ENCODE peak calls at places on chromosomes 7 and 10, in ten cellular contexts. R is fibroblast of mammary gland, X is uterus, C is GM20000, B is colonic mucosa, J is foreskin fibroblast, L is gastrocnemius medialis, I is esophagus squamous epithelium, Z is A549, F is transverse colon. W is an unnamed sample.

GRCh38 chr7:2045559-2046405 is 187.0 kb downstream of the MAD1L1 start:
- DNase-seq in C (no peak), R (no peak), J (no peak), F (no peak), I (no peak), B (no peak), X (no peak), Z (no peak), L (no peak), W (peak)

GRCh38 chr10:65861249-65861648 is 1064.6 kb upstream of the LRRTM3 start:
- DNase-seq in X (no peak), L (no peak), I (no peak), C (peak), F (no peak), J (no peak), Z (peak), B (no peak), R (no peak), W (no peak)

GRCh38 chr10:97648557-97649404 is 8.3 kb downstream of the PI4K2A start:
- DNase-seq in B (peak), C (peak), I (no peak), Z (peak), R (peak), F (no peak), X (no peak), J (peak), L (peak), W (no peak)

GRCh38 chr10:90087197-90088007 is 386.0 kb downstream of the KIF20B start:
- DNase-seq in Z (peak), F (no peak), J (peak), I (no peak), X (no peak), R (peak), C (peak), L (no peak), B (no peak), W (no peak)

GRCh38 chr7:116384936-116385635 is 114.5 kb upstream of the CAV2 start:
- DNase-seq in Z (no peak), F (no peak), X (no peak), C (no peak), I (no peak), L (no peak), J (peak), B (no peak), R (peak), W (no peak)

GRCh38 chr10:79023489-79024162 is 45.1 kb upstream of the ZMIZ1 start:
- DNase-seq in L (peak), X (no peak), R (peak), B (no peak), I (no peak), J (peak), Z (no peak), C (no peak), F (no peak), W (no peak)

GRCh38 chr7:43430412-43430811 is 152.5 kb upstream of the STK17A start:
- DNase-seq in F (no peak), L (no peak), C (no peak), I (no peak), B (no peak), R (peak), J (peak), X (no peak), Z (no peak), W (no peak)

GRCh38 chr10:33927347-33927746 is 592.9 kb upstream of the NRP1 start:
- DNase-seq in I (no peak), C (no peak), R (peak), B (no peak), J (no peak), Z (no peak), L (no peak), X (no peak), F (no peak), W (no peak)

GRCh38 chr7:151447312-151447711 is 7.4 kb upstream of the CRYGN start:
- DNase-seq in L (peak), X (peak), I (no peak), R (no peak), B (no peak), F (no peak), J (no peak), C (no peak), Z (no peak), W (no peak)

GRCh38 chr10:89505606-89506005 is 29.8 kb downstream of the SLC16A12 start:
- DNase-seq in F (no peak), Z (no peak), B (no peak), R (no peak), J (no peak), C (no peak), I (no peak), X (no peak), L (no peak), W (no peak)

GRCh38 chr7:25781704-25782103 is 370.3 kb upstream of the NFE2L3 start:
- DNase-seq in J (no peak), L (no peak), R (no peak), F (no peak), C (no peak), X (no peak), Z (no peak), I (no peak), B (no peak), W (no peak)

GRCh38 chr7:128188396-128189230 is 52.5 kb upstream of the LEP start:
- DNase-seq in X (no peak), B (no peak), C (no peak), Z (no peak), J (no peak), F (no peak), L (no peak), R (no peak), I (no peak), W (no peak)

GRCh38 chr7:135713836-135714470 is 14.0 kb downstream of the SLC13A4 start:
- DNase-seq in R (peak), Z (no peak), B (no peak), I (no peak), J (peak), L (no peak), F (no peak), X (no peak), C (no peak), W (no peak)

GRCh38 chr7:90595801-90596683 is at the start of gene CDK14:
- DNase-seq in R (peak), X (peak), I (no peak), L (peak), C (peak), J (peak), Z (peak), F (peak), B (peak), W (peak)

GRCh38 chr10:120632047-120632446 is 175.0 kb downstream of the PLPP4 start:
- DNase-seq in I (no peak), C (no peak), R (no peak), Z (no peak), L (no peak), F (no peak), B (no peak), X (no peak), J (no peak), W (no peak)

GRCh38 chr10:120630266-120630665 is 173.2 kb downstream of the PLPP4 start:
- DNase-seq in F (no peak), X (no peak), Z (no peak), B (no peak), C (no peak), J (no peak), L (no peak), R (no peak), I (no peak), W (no peak)

GRCh38 chr10:120632936-120633335 is 175.9 kb downstream of the PLPP4 start:
- DNase-seq in X (no peak), R (no peak), C (no peak), L (no peak), F (no peak), B (no peak), J (no peak), Z (no peak), I (no peak), W (no peak)

GRCh38 chr10:120634629-120635028 is 177.6 kb downstream of the PLPP4 start:
- DNase-seq in L (no peak), X (no peak), R (no peak), F (no peak), I (no peak), C (no peak), J (no peak), Z (peak), B (no peak), W (no peak)
- TF ChIP-seq CTCF in L (no peak), X (no peak), R (no peak), F (no peak), I (no peak), C (peak), J (no peak), Z (no peak), B (no peak), W (no peak)

DNA sequence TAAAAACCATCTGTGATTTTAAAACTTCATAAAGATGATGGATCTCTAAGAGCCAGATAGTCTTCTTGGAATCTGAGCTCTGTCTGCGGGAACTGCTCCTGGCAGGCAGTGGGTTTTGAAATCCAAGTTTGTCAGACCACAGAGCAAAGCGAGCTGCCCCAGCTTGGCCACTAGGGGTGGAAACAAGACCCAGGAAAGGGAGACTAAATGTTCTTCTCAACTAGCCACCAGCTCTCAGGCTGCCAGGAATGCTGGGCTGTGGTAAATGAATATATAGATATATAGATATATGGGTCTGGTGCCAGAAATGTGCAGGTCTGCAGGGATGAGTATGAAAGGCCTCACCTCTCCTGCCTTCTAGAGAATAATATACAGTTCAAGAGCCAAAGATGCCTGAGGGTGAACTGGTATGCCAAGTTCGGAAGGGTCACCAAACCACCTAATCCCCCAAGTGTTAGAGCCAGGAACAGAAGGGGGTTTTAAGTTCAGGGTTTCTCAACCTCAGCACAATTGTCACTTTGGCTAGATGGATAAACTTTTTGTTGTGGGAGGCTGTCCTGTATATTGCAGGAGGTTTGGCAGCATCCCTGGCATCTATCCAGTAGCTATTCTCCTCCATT is 208.7 kb downstream of the KCNMA1 start:
- DNase-seq in J (peak), R (peak), L (peak), C (no peak), Z (peak), B (peak), F (peak), X (peak), I (no peak), W (peak)
- TF ChIP-seq CTCF in J (peak), R (peak), L (peak), C (peak), Z (peak), B (peak), F (peak), X (peak), I (no peak), W (peak)

DNA sequence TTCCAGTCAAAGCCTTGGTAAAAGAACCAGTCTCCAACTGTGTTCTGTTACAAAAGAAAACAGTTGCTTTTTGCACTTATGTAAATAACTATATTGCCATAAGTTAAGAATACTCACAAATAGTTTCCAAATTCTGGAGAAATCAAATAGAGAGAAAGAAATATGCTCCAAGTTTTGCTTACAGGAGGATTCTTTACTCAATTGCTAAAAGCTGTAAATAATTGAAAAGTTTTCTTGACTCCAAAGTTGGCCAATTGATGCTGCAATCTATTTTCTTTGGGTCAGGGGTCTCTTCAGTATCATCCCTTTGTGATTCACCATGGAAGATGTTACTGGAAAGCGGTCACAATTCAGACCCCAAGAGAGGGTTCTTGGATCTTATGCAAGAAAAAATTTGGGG is 36.0 kb downstream of the NEURL1 start:
- DNase-seq in C (no peak), I (no peak), Z (no peak), X (no peak), J (no peak), B (no peak), F (no peak), R (no peak), L (no peak), W (no peak)
- TF ChIP-seq CTCF in C (no peak), I (no peak), Z (no peak), X (no peak), J (no peak), B (no peak), F (no peak), R (no peak), L (no peak), W (no peak)

DNA sequence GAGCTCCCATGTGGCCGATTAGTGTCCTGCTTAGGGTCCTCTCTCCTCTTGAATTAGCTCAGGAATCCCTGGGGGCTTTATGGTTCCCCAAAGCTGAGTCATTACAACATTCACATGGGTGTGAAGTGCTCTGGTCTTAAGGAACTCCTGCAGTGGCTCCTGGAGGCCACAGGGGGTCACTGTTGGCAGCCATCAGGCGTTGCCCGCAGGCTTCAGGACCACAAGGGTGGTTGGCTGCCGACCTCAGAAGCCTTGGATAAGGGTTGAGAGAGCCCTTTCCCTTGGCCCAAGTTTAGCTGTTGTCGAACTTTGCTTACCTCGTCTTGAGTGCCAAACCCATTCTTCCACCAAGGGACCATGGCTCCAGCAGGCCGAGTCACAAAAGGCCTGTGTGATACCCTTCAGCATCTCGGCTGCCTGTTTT is 61.7 kb downstream of the SH2D4B start:
- DNase-seq in C (peak), J (peak), R (peak), B (peak), F (peak), Z (peak), X (no peak), L (no peak), I (no peak), W (peak)
- TF ChIP-seq CTCF in C (peak), J (peak), R (peak), B (peak), F (peak), Z (peak), X (peak), L (peak), I (no peak), W (peak)

DNA sequence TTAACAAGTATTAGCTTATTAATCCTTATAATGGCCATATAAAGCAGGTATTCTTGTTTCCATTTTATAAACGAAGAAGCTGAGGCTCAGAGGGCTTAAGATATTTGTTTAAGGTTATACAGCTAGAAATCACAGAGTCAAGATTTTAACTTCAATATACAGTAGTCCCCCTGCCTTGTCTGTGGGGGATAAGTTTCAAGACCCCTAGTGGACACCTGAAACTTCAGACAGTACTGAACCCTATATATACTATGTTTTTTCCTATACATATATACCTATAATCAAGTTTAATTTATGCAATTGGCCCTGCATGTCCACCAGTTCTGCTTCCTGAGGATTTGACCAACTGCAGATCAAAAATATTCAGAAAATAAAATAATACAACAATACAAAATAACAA is 44.4 kb upstream of the STRIP2 start:
- DNase-seq in I (no peak), R (no peak), C (no peak), Z (no peak), J (no peak), X (no peak), B (no peak), F (no peak), L (no peak), W (no peak)
- TF ChIP-seq CTCF in I (no peak), R (no peak), C (no peak), Z (no peak), J (no peak), X (no peak), B (no peak), F (no peak), L (no peak), W (no peak)

GRCh38 chr7:12385364-12385786 is 18.3 kb downstream of the VWDE start:
- DNase-seq in Z (no peak), F (no peak), J (no peak), I (no peak), X (no peak), R (no peak), C (no peak), L (no peak), B (no peak), W (no peak)

GRCh38 chr7:12386237-12386839 is 17.3 kb downstream of the VWDE start:
- DNase-seq in J (no peak), F (no peak), Z (no peak), L (no peak), R (no peak), I (no peak), X (no peak), B (no peak), C (no peak), W (no peak)

GRCh38 chr7:12391922-12392615 is 11.6 kb downstream of the VWDE start:
- DNase-seq in Z (no peak), B (no peak), F (no peak), I (no peak), C (no peak), X (no peak), J (no peak), R (no peak), L (no peak), W (no peak)

GRCh38 chr7:12389089-12389700 is 14.5 kb downstream of the VWDE start:
- DNase-seq in J (peak), C (peak), B (peak), Z (peak), L (no peak), I (no peak), F (peak), R (peak), X (no peak), W (no peak)
- TF ChIP-seq CTCF in J (peak), C (peak), B (peak), Z (peak), L (no peak), I (peak), F (peak), R (peak), X (peak), W (no peak)

DNA sequence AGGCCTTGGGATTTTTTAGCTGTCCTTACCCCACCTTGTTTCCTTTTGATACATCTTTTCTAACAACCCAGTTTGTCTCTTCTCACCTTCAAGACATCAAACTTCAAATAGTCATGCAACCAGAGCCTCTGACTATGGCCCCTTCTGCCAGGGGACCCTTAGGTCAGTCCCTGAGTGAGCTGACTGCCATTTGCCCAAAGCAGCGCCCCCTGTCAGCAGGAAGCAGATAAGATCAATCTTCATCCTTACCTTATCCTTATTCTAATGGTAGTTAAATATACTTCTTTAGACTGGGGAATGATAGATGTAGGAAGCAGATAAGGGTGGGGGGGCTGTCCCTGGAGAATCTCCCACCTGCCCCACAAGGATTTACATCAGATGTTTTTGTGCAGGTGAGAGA is 29.8 kb upstream of the CDC14C start:
- DNase-seq in X (no peak), Z (no peak), F (no peak), C (no peak), J (no peak), L (no peak), I (no peak), R (no peak), B (no peak), W (no peak)
- TF ChIP-seq CTCF in X (no peak), Z (no peak), F (no peak), C (no peak), J (no peak), L (no peak), I (no peak), R (no peak), B (no peak), W (no peak)

GRCh38 chr10:35575640-35576039 is 29.5 kb upstream of the GJD4 start:
- DNase-seq in C (no peak), R (no peak), F (no peak), Z (no peak), J (no peak), L (no peak), X (no peak), B (no peak), I (no peak), W (no peak)
- TF ChIP-seq CTCF in C (no peak), R (no peak), F (no peak), Z (no peak), J (no peak), L (no peak), X (no peak), B (no peak), I (no peak), W (no peak)

GRCh38 chr10:93485690-93486089 is 3.6 kb upstream of the MYOF start:
- DNase-seq in J (no peak), L (no peak), X (no peak), C (no peak), I (no peak), B (no peak), Z (no peak), R (no peak), F (no peak), W (no peak)
- TF ChIP-seq CTCF in J (no peak), L (no peak), X (no peak), C (no peak), I (no peak), B (no peak), Z (peak), R (no peak), F (no peak), W (no peak)